ENCODE peak calls at places on chromosomes 5 and 9, in four cellular contexts. M, F, P and W are unnamed samples.

GRCh38 chr5:64768358-64769312 is at the start of the genes CWC27 and SREK1IP1:
- DNase-seq in F (peak), P (peak), M (peak), W (peak)

GRCh38 chr5:80466669-80467485 is 21.0 kb upstream of the FAM151B start:
- DNase-seq in F (no peak), P (no peak), M (peak), W (no peak)

GRCh38 chr5:178293400-178293799 is 60.8 kb upstream of the PHYKPL start:
- DNase-seq in M (no peak), F (no peak), P (no peak), W (no peak)

GRCh38 chr5:114176356-114176755 is 185.5 kb upstream of the KCNN2 start:
- DNase-seq in P (no peak), M (no peak), F (no peak), W (no peak)

GRCh38 chr9:94826644-94827410 is 100.3 kb downstream of the AOPEP start:
- DNase-seq in M (peak), P (no peak), F (no peak), W (no peak)

GRCh38 chr5:33309780-33310345 is 130.9 kb upstream of the TARS1 start:
- DNase-seq in M (no peak), F (no peak), P (no peak), W (no peak)

GRCh38 chr9:129626944-129627297 is 958 bp downstream of the NTMT1 start:
- DNase-seq in M (no peak), P (no peak), F (no peak), W (no peak)

GRCh38 chr5:91182763-91183162 is 200.4 kb downstream of the ARRDC3 start:
- DNase-seq in M (no peak), P (no peak), F (peak), W (peak)

GRCh38 chr5:100722657-100723056 is 180.4 kb downstream of the ST8SIA4 start:
- DNase-seq in M (no peak), P (no peak), F (no peak), W (no peak)

GRCh38 chr9:103152473-103152872 is 157.3 kb downstream of the CYLC2 start:
- DNase-seq in M (no peak), F (no peak), P (no peak), W (no peak)

GRCh38 chr5:98513378-98513777 is 260.1 kb upstream of the RGMB start:
- DNase-seq in F (peak), M (no peak), P (no peak), W (no peak)

GRCh38 chr5:176676361-176676824 is 29.1 kb downstream of the TSPAN17 start:
- DNase-seq in P (peak), F (no peak), M (peak), W (peak)

GRCh38 chr5:75610201-75610600 is 1.1 kb upstream of the ANKDD1B start:
- DNase-seq in M (no peak), P (no peak), F (no peak), W (no peak)

GRCh38 chr5:34685485-34686197 is 29.5 kb downstream of the RAI14 start:
- DNase-seq in P (no peak), M (peak), F (no peak), W (no peak)

GRCh38 chr5:10689391-10690081 is 71.5 kb downstream of the DAP start:
- DNase-seq in F (peak), M (no peak), P (no peak), W (peak)

GRCh38 chr5:171493646-171494393 is 74.4 kb downstream of the FGF18 start:
- DNase-seq in M (no peak), F (no peak), P (no peak), W (no peak)

GRCh38 chr9:91894023-91894422 is 56.0 kb downstream of the ROR2 start:
- DNase-seq in P (no peak), F (no peak), M (no peak), W (no peak)

GRCh38 chr5:100546041-100546440 is 10.9 kb downstream of the FAM174A start:
- DNase-seq in F (no peak), M (no peak), P (no peak), W (no peak)

GRCh38 chr9:69215774-69216482 is 41.9 kb downstream of the TJP2 start:
- DNase-seq in F (no peak), P (no peak), M (no peak), W (peak)

GRCh38 chr5:114369680-114370417 is 8.0 kb downstream of the KCNN2 start:
- DNase-seq in P (no peak), M (no peak), F (no peak), W (no peak)

GRCh38 chr9:19127881-19128719 is 808 bp upstream of the PLIN2 start:
- DNase-seq in P (no peak), M (no peak), F (peak), W (no peak)

GRCh38 chr9:134406366-134407122 is 80.3 kb downstream of the RXRA start:
- DNase-seq in F (no peak), P (no peak), M (no peak), W (no peak)
- TF ChIP-seq TCF7 in F (no peak), P (no peak), M (no peak), W (no peak)

GRCh38 chr9:89547000-89547399 is 49.1 kb upstream of the SEMA4D start:
- DNase-seq in M (no peak), P (no peak), F (no peak), W (no peak)

GRCh38 chr9:89550516-89550915 is 52.6 kb upstream of the SEMA4D start:
- DNase-seq in F (no peak), M (no peak), P (no peak), W (no peak)

GRCh38 chr9:89553451-89554020 is 51.3 kb upstream of the GADD45G start:
- DNase-seq in M (no peak), P (no peak), F (no peak), W (no peak)

GRCh38 chr9:89548210-89548609 is 50.3 kb upstream of the SEMA4D start:
- DNase-seq in M (no peak), P (no peak), F (no peak), W (no peak)

GRCh38 chr9:89549031-89549644 is 51.2 kb upstream of the SEMA4D start:
- DNase-seq in F (peak), M (peak), P (peak), W (peak)
- TF ChIP-seq TCF7 in F (no peak), M (no peak), P (no peak), W (no peak)

GRCh38 chr5:79135790-79136553 is 24.4 kb downstream of the BHMT start:
- DNase-seq in F (no peak), P (no peak), M (no peak), W (no peak)

GRCh38 chr5:79136618-79137017 is 25.0 kb downstream of the BHMT start:
- DNase-seq in P (no peak), F (no peak), M (no peak), W (no peak)

GRCh38 chr5:79133657-79134451 is 22.2 kb downstream of the BHMT start:
- DNase-seq in M (peak), P (peak), F (peak), W (peak)

GRCh38 chr5:79130781-79131180 is 19.2 kb downstream of the BHMT start:
- DNase-seq in M (no peak), P (no peak), F (no peak), W (no peak)

DNA sequence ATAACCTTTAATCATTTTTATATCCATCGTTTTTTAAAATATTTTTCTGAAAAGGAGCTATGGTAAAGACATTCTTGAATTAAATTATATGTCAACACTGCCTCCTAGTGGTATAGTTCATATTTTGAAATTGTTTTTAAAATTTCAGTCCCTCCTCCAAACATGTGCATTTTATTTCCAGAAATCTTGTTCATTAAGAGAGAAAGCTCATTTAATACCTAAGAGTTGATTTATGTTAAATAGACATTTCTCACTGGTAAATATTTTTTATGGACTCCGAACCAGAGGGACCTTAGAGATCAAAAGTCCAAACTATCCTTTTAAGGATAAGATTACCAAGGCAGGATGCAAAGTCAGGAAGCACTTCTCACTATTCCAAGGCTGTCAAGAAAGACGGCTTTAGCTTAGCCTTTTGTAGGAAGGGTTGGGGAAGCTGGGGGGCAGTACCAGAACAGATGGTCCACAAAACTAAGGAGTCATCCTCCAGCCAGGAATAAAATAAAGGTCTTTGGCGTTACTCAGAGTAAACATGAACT is 21.6 kb downstream of the BHMT start:
- DNase-seq in P (no peak), F (no peak), M (peak), W (peak)
- TF ChIP-seq TCF7 in P (no peak), F (no peak), M (no peak), W (no peak)

DNA sequence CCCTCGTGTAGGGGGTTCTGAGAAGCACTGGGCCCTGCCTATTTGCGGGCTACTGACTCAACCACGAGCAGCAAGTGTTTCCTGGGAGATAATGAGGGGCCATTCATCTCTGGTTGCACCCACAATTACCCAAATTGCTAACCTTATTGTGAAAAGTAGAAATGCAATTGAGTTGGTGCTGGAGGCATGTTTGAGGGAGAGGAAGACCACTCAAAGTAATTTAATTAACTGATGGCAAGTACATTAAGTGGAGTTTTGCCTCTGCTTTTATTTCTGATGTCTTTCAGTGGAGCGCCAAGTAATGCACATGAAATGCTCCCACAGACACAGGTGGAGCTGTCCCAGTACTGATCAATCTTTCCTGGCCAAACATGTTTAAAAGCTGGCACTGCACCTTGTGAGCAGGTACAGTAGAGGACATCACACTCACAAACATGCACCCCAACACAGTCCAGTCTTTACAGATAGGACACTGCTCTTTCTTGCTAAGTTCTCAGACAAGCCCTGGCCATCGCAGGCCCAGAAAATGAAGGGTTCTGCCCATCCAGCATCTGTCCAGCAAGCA is 195.4 kb downstream of the HSPA4 start:
- DNase-seq in F (no peak), P (no peak), M (no peak), W (peak)
- TF ChIP-seq TCF7 in F (no peak), P (no peak), M (no peak), W (no peak)

DNA sequence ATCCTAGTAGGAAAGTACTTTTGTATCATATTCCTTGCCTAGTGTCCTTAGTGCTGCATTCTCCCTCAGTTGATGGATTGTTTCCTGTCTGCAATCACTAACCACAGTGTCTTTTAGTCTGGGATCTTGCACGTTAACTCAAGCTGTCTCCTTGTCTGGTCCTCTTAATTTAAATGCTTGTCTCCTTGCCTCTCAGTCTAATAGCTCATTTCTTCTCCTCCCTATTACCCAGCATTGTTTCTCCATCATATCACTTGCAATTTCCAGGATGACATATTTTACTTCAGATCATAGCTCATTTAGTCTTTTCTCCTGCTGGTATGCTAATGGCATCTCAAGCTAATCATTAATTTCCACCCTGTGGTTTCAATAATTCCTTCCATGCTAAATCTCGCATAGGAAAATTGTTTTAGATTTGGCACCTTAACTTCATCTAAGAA is 2052.0 kb upstream of the C9orf72 start:
- DNase-seq in P (no peak), F (no peak), M (no peak), W (no peak)
- TF ChIP-seq TCF7 in P (no peak), F (no peak), M (no peak), W (no peak)

GRCh38 chr5:163567811-163568210 is 62.4 kb downstream of the MAT2B start:
- DNase-seq in F (no peak), M (no peak), P (no peak), W (no peak)
- TF ChIP-seq TCF7 in F (no peak), M (no peak), P (no peak), W (no peak)

DNA sequence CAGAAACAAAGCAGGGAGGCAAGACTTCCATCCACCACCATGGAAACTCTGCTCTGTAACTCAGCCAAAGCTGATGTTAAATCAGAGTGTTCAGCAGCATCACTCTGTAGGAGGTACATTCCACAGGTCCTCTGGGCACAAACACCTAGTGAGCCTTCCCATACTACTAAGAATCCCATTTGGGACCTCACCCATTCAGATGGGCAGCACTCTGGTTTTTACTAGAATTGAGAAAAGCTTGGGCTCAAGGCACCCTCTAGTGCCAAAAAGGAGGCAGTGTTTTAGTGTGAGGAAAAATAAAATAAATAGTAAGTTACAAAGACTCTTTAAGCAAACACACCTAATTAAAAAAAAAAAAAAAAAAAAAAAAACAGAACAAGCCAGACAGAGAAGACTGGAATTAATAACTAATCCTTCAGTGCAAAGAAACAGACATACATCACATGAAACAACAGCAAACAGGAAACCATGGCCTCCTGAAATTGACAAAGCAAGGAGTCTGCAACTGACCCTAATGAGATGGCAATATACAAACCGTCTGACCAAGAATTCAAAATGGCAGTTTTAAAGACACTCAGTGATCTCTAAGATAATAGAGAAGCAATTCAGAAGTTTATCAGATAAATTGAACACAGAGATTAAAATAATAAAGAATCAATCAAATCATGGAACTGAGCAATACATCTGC is 159.5 kb downstream of the GNA14 start:
- DNase-seq in F (peak), P (no peak), M (no peak), W (no peak)
- TF ChIP-seq TCF7 in F (no peak), P (no peak), M (no peak), W (no peak)